ENCODE peak calls at places on chromosomes 1 and 21, in eight cellular contexts. One of them, this sample, is unnamed.

GRCh38 chr1:93814059-93814794 is 64.8 kb downstream of the DNTTIP2 start:
- DNase-seq in pancreas: peak
- DNase-seq in thyroid gland: peak
- DNase-seq in vagina: no peak
- DNase-seq in IMR-90: peak
- DNase-seq in PC-3: peak
- DNase-seq in kidney epithelial cell: peak
- DNase-seq in heart right ventricle: peak
- DNase-seq in this sample: peak

GRCh38 chr1:59609245-59609644 is 205.5 kb upstream of the HOOK1 start:
- DNase-seq in pancreas: no peak
- DNase-seq in thyroid gland: no peak
- DNase-seq in vagina: no peak
- DNase-seq in IMR-90: no peak
- DNase-seq in PC-3: no peak
- DNase-seq in kidney epithelial cell: no peak
- DNase-seq in heart right ventricle: no peak
- DNase-seq in this sample: no peak

GRCh38 chr1:156052862-156053769 is 482 bp downstream of the UBQLN4 start:
- DNase-seq in pancreas: peak
- DNase-seq in thyroid gland: peak
- DNase-seq in vagina: no peak
- DNase-seq in IMR-90: peak
- DNase-seq in PC-3: peak
- DNase-seq in kidney epithelial cell: no peak
- DNase-seq in heart right ventricle: peak
- DNase-seq in this sample: no peak

GRCh38 chr1:162062542-162063015 is 6.9 kb upstream of the NOS1AP start:
- DNase-seq in pancreas: no peak
- DNase-seq in thyroid gland: peak
- DNase-seq in vagina: no peak
- DNase-seq in IMR-90: peak
- DNase-seq in PC-3: no peak
- DNase-seq in kidney epithelial cell: no peak
- DNase-seq in heart right ventricle: no peak
- DNase-seq in this sample: no peak

GRCh38 chr1:203678943-203679661 is 52.5 kb downstream of the ATP2B4 start:
- DNase-seq in pancreas: no peak
- DNase-seq in thyroid gland: peak
- DNase-seq in vagina: no peak
- DNase-seq in IMR-90: no peak
- DNase-seq in PC-3: peak
- DNase-seq in kidney epithelial cell: no peak
- DNase-seq in heart right ventricle: no peak
- DNase-seq in this sample: no peak

GRCh38 chr1:91555074-91555730 is 54.6 kb downstream of the CDC7 start:
- DNase-seq in pancreas: no peak
- DNase-seq in thyroid gland: no peak
- DNase-seq in vagina: no peak
- DNase-seq in IMR-90: peak
- DNase-seq in PC-3: peak
- DNase-seq in kidney epithelial cell: no peak
- DNase-seq in heart right ventricle: no peak
- DNase-seq in this sample: no peak

GRCh38 chr1:52139817-52140540 is 1.9 kb upstream of the ZFYVE9 start:
- DNase-seq in pancreas: no peak
- DNase-seq in thyroid gland: no peak
- DNase-seq in vagina: no peak
- DNase-seq in IMR-90: peak
- DNase-seq in PC-3: peak
- DNase-seq in kidney epithelial cell: peak
- DNase-seq in heart right ventricle: no peak
- DNase-seq in this sample: peak

GRCh38 chr1:3402258-3403010 is 52.0 kb upstream of the ARHGEF16 start:
- DNase-seq in pancreas: no peak
- DNase-seq in thyroid gland: no peak
- DNase-seq in vagina: no peak
- DNase-seq in IMR-90: no peak
- DNase-seq in PC-3: peak
- DNase-seq in kidney epithelial cell: no peak
- DNase-seq in heart right ventricle: no peak
- DNase-seq in this sample: no peak

GRCh38 chr21:27648560-27648959 is 681.7 kb upstream of the ADAMTS5 start:
- DNase-seq in pancreas: no peak
- DNase-seq in thyroid gland: no peak
- DNase-seq in vagina: no peak
- DNase-seq in IMR-90: peak
- DNase-seq in PC-3: peak
- DNase-seq in kidney epithelial cell: peak
- DNase-seq in heart right ventricle: no peak
- DNase-seq in this sample: no peak

GRCh38 chr1:154208677-154209390 is 2.7 kb upstream of the CFAP141 start:
- DNase-seq in pancreas: no peak
- DNase-seq in thyroid gland: no peak
- DNase-seq in vagina: no peak
- DNase-seq in IMR-90: no peak
- DNase-seq in PC-3: no peak
- DNase-seq in kidney epithelial cell: no peak
- DNase-seq in heart right ventricle: no peak
- DNase-seq in this sample: no peak

GRCh38 chr1:111484391-111484790 is 10.6 kb downstream of the C1orf162 start:
- DNase-seq in pancreas: no peak
- DNase-seq in thyroid gland: no peak
- DNase-seq in vagina: no peak
- DNase-seq in IMR-90: no peak
- DNase-seq in PC-3: no peak
- DNase-seq in kidney epithelial cell: no peak
- DNase-seq in heart right ventricle: no peak
- DNase-seq in this sample: no peak

GRCh38 chr21:37166733-37167132 is 93.7 kb downstream of the TTC3 start:
- DNase-seq in pancreas: no peak
- DNase-seq in thyroid gland: peak
- DNase-seq in vagina: no peak
- DNase-seq in IMR-90: no peak
- DNase-seq in PC-3: peak
- DNase-seq in kidney epithelial cell: no peak
- DNase-seq in heart right ventricle: no peak
- DNase-seq in this sample: no peak

GRCh38 chr1:83053446-83053845 is 945.5 kb downstream of the TTLL7 start:
- DNase-seq in pancreas: no peak
- DNase-seq in thyroid gland: no peak
- DNase-seq in vagina: no peak
- DNase-seq in IMR-90: no peak
- DNase-seq in PC-3: no peak
- DNase-seq in kidney epithelial cell: no peak
- DNase-seq in heart right ventricle: no peak
- DNase-seq in this sample: no peak

GRCh38 chr1:200351826-200352549 is 57.8 kb downstream of the ZNF281 start:
- DNase-seq in pancreas: no peak
- DNase-seq in thyroid gland: no peak
- DNase-seq in vagina: no peak
- DNase-seq in IMR-90: peak
- DNase-seq in PC-3: no peak
- DNase-seq in kidney epithelial cell: no peak
- DNase-seq in heart right ventricle: no peak
- DNase-seq in this sample: no peak

GRCh38 chr1:59673575-59674467 is 140.9 kb upstream of the HOOK1 start:
- DNase-seq in pancreas: peak
- DNase-seq in thyroid gland: no peak
- DNase-seq in vagina: no peak
- DNase-seq in IMR-90: no peak
- DNase-seq in PC-3: no peak
- DNase-seq in kidney epithelial cell: no peak
- DNase-seq in heart right ventricle: no peak
- DNase-seq in this sample: no peak

GRCh38 chr1:155128755-155129473 is 1.2 kb downstream of the EFNA1 start:
- DNase-seq in pancreas: peak
- DNase-seq in thyroid gland: peak
- DNase-seq in vagina: no peak
- DNase-seq in IMR-90: no peak
- DNase-seq in PC-3: peak
- DNase-seq in kidney epithelial cell: no peak
- DNase-seq in heart right ventricle: peak
- DNase-seq in this sample: no peak

DNA sequence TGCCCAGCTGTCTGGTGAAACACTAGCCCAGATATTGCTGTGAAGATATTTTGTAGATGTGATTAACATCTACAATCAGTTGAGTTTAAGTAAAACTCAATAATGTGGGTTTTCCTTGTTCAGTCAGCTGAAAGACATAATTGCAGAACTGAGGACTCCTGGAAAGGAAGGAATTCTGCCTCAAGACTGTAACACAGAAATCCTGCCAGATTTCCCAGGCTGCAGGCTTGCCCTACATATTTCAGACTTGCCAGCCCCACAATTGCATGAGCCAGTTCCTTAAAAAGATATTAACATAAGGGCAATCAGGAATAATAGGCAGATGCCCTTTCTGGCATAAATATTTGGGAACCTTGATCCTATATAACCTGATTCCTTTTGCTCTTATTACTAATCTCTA is 14.2 kb upstream of the NIBAN1 start:
- DNase-seq in pancreas: no peak
- DNase-seq in thyroid gland: no peak
- DNase-seq in vagina: no peak
- DNase-seq in IMR-90: no peak
- DNase-seq in PC-3: no peak
- DNase-seq in kidney epithelial cell: no peak
- DNase-seq in heart right ventricle: no peak
- DNase-seq in this sample: no peak
- TF ChIP-seq CTCF in pancreas: no peak
- TF ChIP-seq CTCF in thyroid gland: no peak
- TF ChIP-seq CTCF in vagina: no peak
- TF ChIP-seq CTCF in IMR-90: no peak
- TF ChIP-seq CTCF in PC-3: no peak
- TF ChIP-seq CTCF in kidney epithelial cell: no peak
- TF ChIP-seq CTCF in heart right ventricle: no peak
- TF ChIP-seq CTCF in this sample: no peak

GRCh38 chr1:36951761-36952160 is 82.6 kb downstream of the GRIK3 start:
- DNase-seq in pancreas: no peak
- DNase-seq in thyroid gland: no peak
- DNase-seq in vagina: no peak
- DNase-seq in IMR-90: no peak
- DNase-seq in PC-3: no peak
- DNase-seq in kidney epithelial cell: no peak
- DNase-seq in heart right ventricle: no peak
- DNase-seq in this sample: no peak
- H3K4me3 ChIP-seq in pancreas: no peak
- H3K4me3 ChIP-seq in thyroid gland: no peak
- H3K4me3 ChIP-seq in vagina: no peak
- H3K4me3 ChIP-seq in IMR-90: no peak
- H3K4me3 ChIP-seq in PC-3: no peak
- H3K4me3 ChIP-seq in kidney epithelial cell: no peak
- H3K4me3 ChIP-seq in heart right ventricle: no peak
- H3K4me3 ChIP-seq in this sample: no peak

DNA sequence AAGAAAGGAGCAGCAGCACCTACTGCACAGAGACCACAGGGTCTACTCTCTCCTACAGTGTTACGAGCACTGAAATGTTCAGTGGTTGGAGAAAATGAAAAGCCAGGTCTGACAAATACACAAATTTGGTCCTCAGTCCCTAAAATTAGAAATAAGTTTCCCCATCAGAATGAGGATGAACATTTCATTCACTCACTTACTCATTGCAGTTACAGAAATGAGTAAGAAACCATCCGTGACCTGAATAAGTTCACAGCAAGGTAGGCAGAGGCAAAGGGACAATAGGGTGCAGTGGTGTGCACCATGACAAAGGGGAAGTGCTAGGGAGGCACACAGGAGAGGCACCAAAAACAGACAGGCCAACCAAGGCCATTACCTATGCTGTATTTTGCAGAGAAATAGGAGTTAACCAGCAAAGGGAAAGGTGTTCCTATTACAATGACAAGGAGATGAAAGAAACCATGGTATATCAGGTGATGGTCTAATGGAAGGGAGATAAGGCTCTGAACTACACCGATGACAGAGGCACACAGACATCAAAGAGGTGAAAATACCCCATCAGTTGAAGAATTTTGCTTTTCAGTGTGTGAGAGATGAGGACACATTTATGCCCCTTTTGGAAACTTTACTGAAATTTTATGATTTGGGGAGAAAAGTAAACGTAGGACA is 29.4 kb downstream of the VAV3 start:
- DNase-seq in pancreas: no peak
- DNase-seq in thyroid gland: no peak
- DNase-seq in vagina: no peak
- DNase-seq in IMR-90: no peak
- DNase-seq in PC-3: peak
- DNase-seq in kidney epithelial cell: no peak
- DNase-seq in heart right ventricle: no peak
- DNase-seq in this sample: no peak
- TF ChIP-seq CTCF in pancreas: no peak
- TF ChIP-seq CTCF in thyroid gland: no peak
- TF ChIP-seq CTCF in vagina: no peak
- TF ChIP-seq CTCF in IMR-90: no peak
- TF ChIP-seq CTCF in PC-3: no peak
- TF ChIP-seq CTCF in kidney epithelial cell: no peak
- TF ChIP-seq CTCF in heart right ventricle: no peak
- TF ChIP-seq CTCF in this sample: peak

GRCh38 chr1:198280080-198280479 is 123.3 kb downstream of the NEK7 start:
- DNase-seq in pancreas: no peak
- DNase-seq in thyroid gland: no peak
- DNase-seq in vagina: no peak
- DNase-seq in IMR-90: no peak
- DNase-seq in PC-3: no peak
- DNase-seq in kidney epithelial cell: no peak
- DNase-seq in heart right ventricle: no peak
- DNase-seq in this sample: no peak
- H3K4me3 ChIP-seq in pancreas: no peak
- H3K4me3 ChIP-seq in thyroid gland: no peak
- H3K4me3 ChIP-seq in vagina: no peak
- H3K4me3 ChIP-seq in IMR-90: no peak
- H3K4me3 ChIP-seq in PC-3: no peak
- H3K4me3 ChIP-seq in kidney epithelial cell: no peak
- H3K4me3 ChIP-seq in heart right ventricle: no peak
- H3K4me3 ChIP-seq in this sample: no peak

DNA sequence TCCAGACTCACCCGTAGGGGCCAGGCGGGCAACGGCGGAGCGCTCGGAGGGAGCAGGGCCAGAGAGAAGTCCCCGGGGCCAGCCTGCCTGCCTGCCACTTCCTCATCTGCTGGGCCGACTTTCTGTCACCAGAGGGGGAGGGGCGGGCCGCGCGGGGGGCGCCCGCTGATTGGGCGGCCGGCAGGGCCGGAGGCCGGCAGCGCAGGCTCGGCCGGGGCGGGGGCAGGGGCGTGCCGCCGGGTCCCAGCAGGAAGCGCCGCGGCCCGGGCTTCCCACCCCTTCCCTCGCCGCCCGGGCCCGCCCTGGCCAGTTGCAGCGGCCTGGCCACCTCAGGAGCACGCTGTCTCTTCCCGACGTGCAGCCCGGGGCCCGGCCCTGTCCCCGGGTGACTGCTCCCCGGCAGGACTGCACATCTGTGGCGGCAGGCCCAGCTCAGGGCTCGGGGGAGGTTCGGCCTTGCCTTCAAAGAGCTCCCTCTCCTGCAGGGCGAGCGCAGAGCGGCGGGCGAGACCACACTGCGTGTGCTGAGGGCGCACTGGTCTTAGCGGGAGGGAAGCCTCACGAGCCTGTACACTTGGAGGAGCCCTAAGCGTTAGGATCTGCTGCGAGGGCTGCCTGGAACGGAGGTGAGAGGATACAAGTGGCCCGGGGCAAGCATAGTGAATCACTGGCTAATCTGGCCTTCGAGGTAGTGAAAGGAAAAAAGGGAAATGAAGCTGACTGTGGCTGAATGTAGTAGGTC is at the start of gene ELOVL1:
- DNase-seq in pancreas: peak
- DNase-seq in thyroid gland: peak
- DNase-seq in vagina: no peak
- DNase-seq in IMR-90: peak
- DNase-seq in PC-3: peak
- DNase-seq in kidney epithelial cell: no peak
- DNase-seq in heart right ventricle: peak
- DNase-seq in this sample: no peak
- TF ChIP-seq CTCF in pancreas: no peak
- TF ChIP-seq CTCF in thyroid gland: peak
- TF ChIP-seq CTCF in vagina: no peak
- TF ChIP-seq CTCF in IMR-90: peak
- TF ChIP-seq CTCF in PC-3: peak
- TF ChIP-seq CTCF in kidney epithelial cell: peak
- TF ChIP-seq CTCF in heart right ventricle: peak
- TF ChIP-seq CTCF in this sample: peak